ENCODE peak calls at places on chromosomes 3 and 15, in five cellular contexts. N is midbrain, R is mesenchymal stem cell, Y is NCI-H748 treated with DMSO at 0.1 percent for 48 hours, K is right cardiac atrium. B is an unnamed sample.
A peak's percentile ranks its signal among the peaks of the same experiment; 100 is the strongest.

GRCh38 chr3:126134219-126134975 is 46.0 kb downstream of the ALDH1L1 start:
- DNase-seq in N (peak; percentile 61), R (peak; percentile 52), Y (peak; percentile 1), K (peak; percentile 84), B (peak; percentile 57)

GRCh38 chr3:196948442-196949365 is 6.4 kb upstream of the NCBP2 start:
- DNase-seq in N (no peak), R (no peak), Y (no peak), K (peak; percentile 43), B (no peak)

GRCh38 chr15:98567951-98568350 is 80.4 kb upstream of the IGF1R start:
- DNase-seq in N (no peak), R (no peak), Y (no peak), K (no peak), B (no peak)

GRCh38 chr3:21705769-21706168 is 45.2 kb downstream of the ZNF385D start:
- DNase-seq in N (no peak), R (no peak), Y (no peak), K (peak; percentile 49), B (peak; percentile 56)

GRCh38 chr15:60364306-60364924 is 33.4 kb downstream of the ANXA2 start:
- DNase-seq in N (no peak), R (no peak), Y (no peak), K (no peak), B (no peak)

GRCh38 chr3:188123170-188123920 is 30.6 kb upstream of the LPP start:
- DNase-seq in N (no peak), R (peak; percentile 9), Y (no peak), K (no peak), B (no peak)

GRCh38 chr3:117184574-117184973 is 475.0 kb downstream of the TUSC7 start:
- DNase-seq in N (no peak), R (no peak), Y (no peak), K (no peak), B (no peak)

GRCh38 chr3:1214928-1215327 is 122.1 kb downstream of the CNTN6 start:
- DNase-seq in N (no peak), R (no peak), Y (no peak), K (no peak), B (no peak)

GRCh38 chr15:82882250-82882928 is 70.1 kb downstream of the HOMER2 start:
- DNase-seq in N (no peak), R (no peak), Y (no peak), K (no peak), B (no peak)

GRCh38 chr3:174440350-174440716 is 418.8 kb upstream of the NAALADL2 start:
- DNase-seq in N (no peak), R (no peak), Y (peak; percentile 68), K (peak; percentile 66), B (peak; percentile 17)

GRCh38 chr3:111864821-111865656 is 6.0 kb downstream of the PHLDB2 start:
- DNase-seq in N (no peak), R (peak; percentile 88), Y (no peak), K (peak; percentile 63), B (peak; percentile 60)

GRCh38 chr3:186217820-186218164 is 108.9 kb upstream of the ETV5 start:
- DNase-seq in N (no peak), R (no peak), Y (no peak), K (no peak), B (no peak)

GRCh38 chr3:112598731-112599130 is 36.9 kb downstream of the SLC35A5 start:
- DNase-seq in N (no peak), R (no peak), Y (no peak), K (no peak), B (no peak)

GRCh38 chr3:46916278-46916677 is 38.8 kb downstream of the PTH1R start:
- DNase-seq in N (no peak), R (peak; percentile 45), Y (no peak), K (no peak), B (no peak)

GRCh38 chr3:72932416-72932815 is 44.6 kb downstream of the GXYLT2 start:
- DNase-seq in N (no peak), R (no peak), Y (no peak), K (no peak), B (no peak)

GRCh38 chr3:115227046-115227445 is 80.0 kb upstream of the ZBTB20 start:
- DNase-seq in N (no peak), R (no peak), Y (no peak), K (no peak), B (no peak)

GRCh38 chr3:182793663-182794454 is 555 bp downstream of the ATP11B start:
- DNase-seq in N (peak; percentile 34), R (peak; percentile 65), Y (no peak), K (peak; percentile 80), B (peak; percentile 37)

GRCh38 chr3:111541911-111542483 is at the start of gene CD96:
- DNase-seq in N (no peak), R (no peak), Y (no peak), K (no peak), B (no peak)

GRCh38 chr3:179063945-179064560 is 7.6 kb downstream of the ZMAT3 start:
- DNase-seq in N (no peak), R (peak; percentile 93), Y (no peak), K (no peak), B (no peak)

GRCh38 chr15:92149029-92149428 is 244.7 kb upstream of the ST8SIA2 start:
- DNase-seq in N (no peak), R (no peak), Y (no peak), K (no peak), B (no peak)

GRCh38 chr15:63948971-63949370 is 97.3 kb downstream of the DAPK2 start:
- DNase-seq in N (no peak), R (no peak), Y (no peak), K (no peak), B (no peak)

GRCh38 chr15:62896380-62896866 is 146.1 kb upstream of the TPM1 start:
- DNase-seq in N (no peak), R (no peak), Y (no peak), K (peak; percentile 52), B (no peak)

GRCh38 chr3:134796313-134797079 is 1.4 kb downstream of the EPHB1 start:
- DNase-seq in N (no peak), R (peak; percentile 8), Y (peak; percentile 16), K (no peak), B (no peak)

GRCh38 chr3:62562017-62562416 is 188.7 kb upstream of the FEZF2 start:
- DNase-seq in N (no peak), R (peak; percentile 16), Y (no peak), K (no peak), B (no peak)

GRCh38 chr3:141227752-141228151 is 3.9 kb upstream of the PXYLP1 start:
- DNase-seq in N (no peak), R (peak; percentile 45), Y (no peak), K (no peak), B (no peak)

GRCh38 chr15:68151277-68151676 is 53.9 kb downstream of the CALML4 start:
- DNase-seq in N (no peak), R (peak; percentile 35), Y (no peak), K (no peak), B (no peak)

GRCh38 chr15:34603095-34603494 is 19.6 kb upstream of the GOLGA8B start:
- DNase-seq in N (no peak), R (peak; percentile 1), Y (no peak), K (no peak), B (no peak)

GRCh38 chr3:32239638-32240550 is 1.4 kb downstream of the CMTM8 start:
- DNase-seq in N (no peak), R (peak; percentile 21), Y (peak; percentile 13), K (no peak), B (no peak)

GRCh38 chr3:158685151-158685550 is 12.7 kb upstream of the LXN start:
- DNase-seq in N (no peak), R (no peak), Y (no peak), K (no peak), B (no peak)

GRCh38 chr3:7289113-7289512 is 428.2 kb downstream of the GRM7 start:
- DNase-seq in N (no peak), R (no peak), Y (no peak), K (no peak), B (no peak)

GRCh38 chr3:121723485-121723884 is 26.1 kb downstream of the GOLGB1 start:
- DNase-seq in N (no peak), R (no peak), Y (no peak), K (no peak), B (no peak)

GRCh38 chr15:41967506-41968206 is 4.7 kb downstream of the EHD4 start:
- DNase-seq in N (peak; percentile 13), R (peak; percentile 76), Y (no peak), K (peak; percentile 53), B (no peak)

GRCh38 chr3:132407025-132407424 is 10.3 kb upstream of the DNAJC13 start:
- DNase-seq in N (no peak), R (no peak), Y (no peak), K (no peak), B (no peak)